ENCODE peak calls at places on chromosomes 11 and 22, in four cellular contexts. One of them, this sample, is unnamed. For H3K4me1, the result is how much of the 10 kb centered on the place peaks cover.

GRCh38 chr11:105915036-105915435 is 107.0 kb downstream of the MSANTD4 start:
- DNase-seq in Peyer's patch: no peak
- DNase-seq in A549: no peak
- DNase-seq in IMR-90: no peak
- DNase-seq in this sample: no peak

GRCh38 chr11:68911731-68912130 is 8.0 kb downstream of the IGHMBP2 start:
- DNase-seq in IMR-90: no peak
- DNase-seq in Peyer's patch: no peak
- DNase-seq in A549: no peak
- DNase-seq in this sample: no peak

GRCh38 chr22:41768420-41768819 is 32.1 kb upstream of the CCDC134 start:
- DNase-seq in A549: no peak
- DNase-seq in IMR-90: peak
- DNase-seq in Peyer's patch: no peak
- DNase-seq in this sample: no peak

GRCh38 chr22:48576333-48577013 is 1251.2 kb downstream of the BRD1 start:
- DNase-seq in IMR-90: no peak
- DNase-seq in Peyer's patch: no peak
- DNase-seq in A549: peak
- DNase-seq in this sample: no peak

GRCh38 chr11:130103296-130103814 is 33.7 kb downstream of the APLP2 start:
- DNase-seq in A549: no peak
- DNase-seq in Peyer's patch: no peak
- DNase-seq in IMR-90: peak
- DNase-seq in this sample: no peak

GRCh38 chr11:111729441-111729840 is 36.7 kb downstream of the PPP2R1B start:
- DNase-seq in A549: no peak
- DNase-seq in IMR-90: peak
- DNase-seq in Peyer's patch: no peak
- DNase-seq in this sample: no peak

GRCh38 chr11:64854534-64855502 is 10.4 kb upstream of the CDC42BPG start:
- DNase-seq in A549: peak
- DNase-seq in IMR-90: peak
- DNase-seq in Peyer's patch: peak
- DNase-seq in this sample: peak

GRCh38 chr22:41524283-41524682 is 20.0 kb downstream of the POLR3H start:
- DNase-seq in A549: no peak
- DNase-seq in Peyer's patch: peak
- DNase-seq in IMR-90: peak
- DNase-seq in this sample: peak

GRCh38 chr11:117498791-117499190 is 171.1 kb downstream of the CEP164 start:
- DNase-seq in A549: no peak
- DNase-seq in IMR-90: no peak
- DNase-seq in Peyer's patch: no peak
- DNase-seq in this sample: no peak

DNA sequence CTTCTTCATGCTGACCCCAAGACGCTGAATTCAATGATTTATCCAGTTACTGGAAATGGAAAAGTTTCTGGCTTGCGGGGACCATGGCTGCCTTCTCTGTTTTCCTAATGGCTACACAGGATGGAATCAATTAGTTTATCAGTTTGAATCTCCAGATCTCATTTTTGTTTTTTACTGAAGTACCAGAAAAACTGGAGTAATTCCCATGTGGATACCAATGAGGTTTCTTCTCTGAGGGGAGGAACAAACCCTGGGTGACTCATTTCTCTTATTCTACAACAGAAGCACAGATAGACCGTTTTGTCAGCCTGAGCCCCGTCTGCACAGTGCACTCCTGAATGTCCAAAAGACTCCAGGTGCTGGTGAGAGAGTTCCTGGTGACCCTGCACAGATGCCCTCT is 3.4 kb downstream of the ZNF195 start:
- DNase-seq in IMR-90: no peak
- DNase-seq in A549: no peak
- DNase-seq in Peyer's patch: no peak
- DNase-seq in this sample: no peak
- H3K27ac ChIP-seq in IMR-90: no peak
- H3K27ac ChIP-seq in A549: no peak
- H3K27ac ChIP-seq in Peyer's patch: no peak
- H3K27ac ChIP-seq in this sample: no peak

DNA sequence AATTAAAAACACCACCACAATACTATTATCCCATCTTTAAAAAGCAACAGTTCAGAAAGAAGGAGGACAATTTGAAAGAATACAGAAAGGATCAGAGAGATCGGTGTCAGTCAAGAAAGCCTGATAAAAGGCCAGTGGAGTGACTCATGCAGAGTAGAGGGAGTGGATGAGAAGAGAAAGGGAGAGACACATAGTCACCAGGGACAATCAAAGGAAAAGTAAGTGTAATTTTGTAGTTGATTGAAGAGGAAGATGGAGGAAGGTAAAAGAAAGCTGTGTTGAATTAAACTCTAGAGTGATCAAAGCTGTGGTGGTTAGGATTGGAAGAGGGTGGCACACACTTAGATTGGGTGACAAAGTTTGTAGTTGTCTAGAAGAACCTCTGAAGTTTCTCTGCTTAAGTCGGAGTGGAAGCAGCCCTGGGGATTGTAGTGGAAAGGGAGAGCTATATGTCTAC is 14.1 kb downstream of the SPECC1L start:
- DNase-seq in Peyer's patch: no peak
- DNase-seq in A549: no peak
- DNase-seq in IMR-90: peak
- DNase-seq in this sample: no peak
- H3K4me1 ChIP-seq in Peyer's patch: under half
- H3K4me1 ChIP-seq in A549: under half
- H3K4me1 ChIP-seq in IMR-90: under half
- H3K4me1 ChIP-seq in this sample: under half

GRCh38 chr11:93160808-93161207 is 37.0 kb downstream of the SLC36A4 start:
- DNase-seq in IMR-90: no peak
- DNase-seq in A549: no peak
- DNase-seq in Peyer's patch: no peak
- DNase-seq in this sample: no peak
- TF ChIP-seq CTCF in IMR-90: no peak
- TF ChIP-seq CTCF in A549: no peak
- TF ChIP-seq CTCF in Peyer's patch: no peak
- TF ChIP-seq CTCF in this sample: no peak

DNA sequence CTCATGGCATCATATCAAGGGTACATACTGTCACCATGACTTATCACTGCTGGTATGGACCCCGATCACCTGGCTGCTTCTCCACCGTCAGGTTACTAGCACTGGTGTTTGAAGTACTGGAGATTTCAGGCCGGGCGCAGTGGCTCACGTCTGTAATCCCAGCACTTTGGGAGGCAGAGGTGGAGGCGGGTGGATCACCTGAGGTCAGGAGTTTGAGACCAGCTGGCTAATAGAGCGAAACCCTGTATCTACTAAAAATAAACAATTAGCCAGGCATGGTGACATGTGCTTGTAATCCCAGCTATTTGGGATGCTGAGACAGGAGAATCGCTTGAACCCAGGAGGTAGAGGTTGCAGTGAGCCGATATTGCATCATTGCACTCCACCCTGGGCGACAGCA is 82.4 kb upstream of the ANO1 start:
- DNase-seq in A549: no peak
- DNase-seq in IMR-90: no peak
- DNase-seq in Peyer's patch: no peak
- DNase-seq in this sample: peak
- H3K27ac ChIP-seq in A549: no peak
- H3K27ac ChIP-seq in IMR-90: no peak
- H3K27ac ChIP-seq in Peyer's patch: no peak
- H3K27ac ChIP-seq in this sample: no peak

DNA sequence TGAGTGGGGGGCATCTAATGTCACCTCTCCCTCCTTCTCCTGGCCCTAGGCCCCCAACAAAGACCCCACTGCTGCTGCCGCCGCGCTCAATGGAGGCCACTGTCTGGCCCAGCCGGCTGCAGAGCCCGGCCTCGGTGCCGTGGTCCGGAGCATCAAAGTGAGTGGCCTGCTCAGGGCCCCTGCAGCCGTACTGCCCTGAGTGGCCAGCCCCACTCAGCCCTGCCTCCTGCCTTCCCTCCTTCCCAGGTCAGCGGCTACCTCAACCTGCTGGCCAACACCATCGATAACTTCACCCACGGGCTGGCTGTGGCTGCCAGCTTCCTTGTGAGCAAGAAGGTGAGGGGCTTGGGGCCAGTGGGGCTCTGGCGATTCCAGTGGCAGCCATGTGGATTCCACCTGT is 5.0 kb downstream of the SLC39A13 start:
- DNase-seq in IMR-90: no peak
- DNase-seq in A549: no peak
- DNase-seq in Peyer's patch: no peak
- DNase-seq in this sample: no peak
- H3K4me1 ChIP-seq in IMR-90: half or more
- H3K4me1 ChIP-seq in A549: under half
- H3K4me1 ChIP-seq in Peyer's patch: under half
- H3K4me1 ChIP-seq in this sample: under half

DNA sequence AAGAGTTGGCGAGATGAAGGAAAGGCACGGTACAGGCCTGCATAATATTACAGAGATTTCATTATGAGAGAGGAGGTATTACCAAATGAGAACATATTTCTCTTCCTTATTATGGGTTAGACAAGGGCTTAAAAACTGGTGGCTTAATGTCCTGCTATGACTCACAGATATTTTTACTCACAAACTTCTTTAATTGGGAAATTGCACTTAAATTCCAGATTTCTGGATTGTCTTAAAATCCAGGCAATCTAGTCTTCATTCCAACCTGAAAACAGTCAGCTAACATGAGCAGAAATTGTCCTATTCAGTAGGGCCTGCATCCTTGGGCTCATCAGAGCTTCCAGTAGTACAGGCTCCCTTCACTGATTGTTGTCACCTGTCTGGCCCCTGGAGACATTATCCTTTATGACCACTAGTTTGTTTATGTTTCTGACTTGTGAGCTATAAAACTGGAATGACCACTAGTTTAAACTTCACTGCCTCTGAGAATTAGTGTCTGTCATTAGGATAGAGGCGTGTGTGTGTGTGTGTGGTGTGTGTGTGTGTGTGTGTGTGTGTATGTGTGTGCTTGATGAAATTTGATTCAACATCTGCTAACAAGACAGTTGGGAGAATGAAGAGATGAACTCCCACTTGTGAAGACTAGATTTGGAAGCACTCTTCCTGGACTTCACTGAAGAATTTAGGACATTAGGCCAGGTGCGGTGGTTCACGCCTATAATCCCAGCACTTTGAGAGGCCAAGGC is 25.1 kb downstream of the DBX1 start:
- DNase-seq in A549: no peak
- DNase-seq in Peyer's patch: no peak
- DNase-seq in IMR-90: no peak
- DNase-seq in this sample: no peak
- TF ChIP-seq CTCF in A549: no peak
- TF ChIP-seq CTCF in Peyer's patch: no peak
- TF ChIP-seq CTCF in IMR-90: no peak
- TF ChIP-seq CTCF in this sample: no peak

GRCh38 chr11:123197711-123198110 is 2.7 kb upstream of the CLMP start:
- DNase-seq in A549: no peak
- DNase-seq in Peyer's patch: no peak
- DNase-seq in IMR-90: peak
- DNase-seq in this sample: no peak
- H3K27ac ChIP-seq in A549: peak
- H3K27ac ChIP-seq in Peyer's patch: no peak
- H3K27ac ChIP-seq in IMR-90: peak
- H3K27ac ChIP-seq in this sample: no peak

DNA sequence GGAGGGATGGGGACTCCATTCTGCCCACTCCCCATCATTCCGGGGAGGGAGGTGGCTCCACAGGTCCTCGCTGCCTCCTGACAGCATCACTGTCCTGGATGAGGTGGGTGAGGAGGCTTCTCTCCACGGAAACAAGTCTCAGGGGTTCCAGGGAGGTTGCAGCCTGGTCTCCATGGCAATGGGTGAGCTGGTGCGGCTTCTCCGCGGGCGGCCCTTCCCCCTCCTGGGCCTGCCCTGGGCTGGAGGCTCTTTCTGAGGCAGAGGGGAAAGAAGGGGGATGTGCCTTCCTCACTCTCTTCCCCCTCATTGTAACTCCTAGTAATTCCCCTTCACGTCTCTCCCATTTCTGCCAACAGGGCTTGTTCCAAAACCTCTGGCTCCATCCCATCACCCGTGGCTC is 37.1 kb upstream of the PARVG start:
- DNase-seq in Peyer's patch: no peak
- DNase-seq in IMR-90: no peak
- DNase-seq in A549: no peak
- DNase-seq in this sample: no peak
- H3K4me1 ChIP-seq in Peyer's patch: under half
- H3K4me1 ChIP-seq in IMR-90: under half
- H3K4me1 ChIP-seq in A549: under half
- H3K4me1 ChIP-seq in this sample: under half

GRCh38 chr11:67483901-67484665 is 1.3 kb downstream of the AIP start:
- DNase-seq in A549: no peak
- DNase-seq in Peyer's patch: peak
- DNase-seq in IMR-90: no peak
- DNase-seq in this sample: no peak

GRCh38 chr11:67484847-67485311 is 2.1 kb downstream of the AIP start:
- DNase-seq in A549: no peak
- DNase-seq in Peyer's patch: peak
- DNase-seq in IMR-90: no peak
- DNase-seq in this sample: no peak

GRCh38 chr11:67483498-67483798 is 622 bp downstream of the AIP start:
- DNase-seq in Peyer's patch: no peak
- DNase-seq in IMR-90: no peak
- DNase-seq in A549: no peak
- DNase-seq in this sample: no peak

GRCh38 chr11:67482275-67482735 is 521 bp upstream of the AIP start:
- DNase-seq in Peyer's patch: peak
- DNase-seq in IMR-90: no peak
- DNase-seq in A549: no peak
- DNase-seq in this sample: no peak

GRCh38 chr11:67482736-67483497 is at the start of gene AIP:
- DNase-seq in IMR-90: peak
- DNase-seq in A549: peak
- DNase-seq in Peyer's patch: peak
- DNase-seq in this sample: peak
- TF ChIP-seq CTCF in IMR-90: no peak
- TF ChIP-seq CTCF in A549: no peak
- TF ChIP-seq CTCF in Peyer's patch: peak
- TF ChIP-seq CTCF in this sample: peak

DNA sequence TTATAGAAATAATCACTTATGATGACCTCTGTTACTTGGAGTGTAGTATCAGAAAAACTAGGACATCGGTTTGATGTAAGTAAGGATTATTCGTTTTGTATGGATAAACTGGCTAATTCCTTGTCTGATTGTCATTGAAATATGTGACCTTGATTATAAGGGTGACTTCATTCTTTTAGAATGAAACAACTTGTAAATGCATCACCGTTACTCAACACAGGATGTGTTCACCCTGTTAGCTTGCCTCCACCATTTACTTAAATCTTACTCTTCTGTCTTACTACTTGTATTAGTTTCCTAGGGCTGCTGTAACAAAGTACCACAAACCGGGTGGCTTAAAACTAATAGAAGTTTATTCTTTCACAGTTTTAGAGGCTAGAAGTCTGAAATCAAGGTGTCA is 7.9 kb downstream of the SFI1 start:
- DNase-seq in A549: no peak
- DNase-seq in IMR-90: peak
- DNase-seq in Peyer's patch: no peak
- DNase-seq in this sample: no peak
- H3K27ac ChIP-seq in A549: no peak
- H3K27ac ChIP-seq in IMR-90: no peak
- H3K27ac ChIP-seq in Peyer's patch: no peak
- H3K27ac ChIP-seq in this sample: no peak